ENCODE peak calls at places on chromosomes 5 and 9, in nine cellular contexts. P is activated CD4-positive, alpha-beta T cell treated with anti-CD3 and anti-CD28 coated beads for 24 hours; C is retina; N is left kidney; Y is endothelial cell of umbilical vein; I is germinal center; S is iPS DF 19.7; H is EL; E is stimulated activated CD4-positive, alpha-beta T cell treated with anti-CD3 and anti-CD28 coated beads, Interleukin-4, amount 100 ng/mL, for 24 hours. W is an unnamed sample.

GRCh38 chr9:132311978-132312377 is 42.8 kb downstream of the SETX start:
- DNase-seq in P (no peak), H (no peak), I (no peak), C (no peak), N (no peak), E (no peak), Y (no peak), S (no peak), W (no peak)

GRCh38 chr5:41637424-41637823 is 127.0 kb upstream of the PLCXD3 start:
- DNase-seq in E (no peak), I (no peak), N (no peak), C (no peak), S (no peak), Y (no peak), P (no peak), H (peak; percentile 3), W (no peak)

GRCh38 chr9:127308559-127309429 is 44.2 kb downstream of the GARNL3 start:
- DNase-seq in I (no peak), S (no peak), E (no peak), H (peak; percentile 38), C (no peak), Y (no peak), N (no peak), P (no peak), W (no peak)

GRCh38 chr5:78755822-78756429 is 107.4 kb upstream of the LHFPL2 start:
- DNase-seq in S (no peak), E (no peak), H (no peak), I (no peak), N (peak; percentile 24), P (no peak), Y (no peak), C (no peak), W (no peak)

GRCh38 chr9:131500939-131501541 is 1.7 kb upstream of the POMT1 start:
- DNase-seq in H (peak; percentile 70), E (peak; percentile 62), Y (peak; percentile 8), N (no peak), P (no peak), C (no peak), S (no peak), I (no peak), W (no peak)

GRCh38 chr5:3590967-3591900 is 4.4 kb upstream of the IRX1 start:
- DNase-seq in I (no peak), N (peak; percentile 52), E (no peak), S (no peak), H (no peak), Y (no peak), C (peak; percentile 76), P (no peak), W (no peak)

GRCh38 chr9:125990186-125990792 is 243.1 kb downstream of the PBX3 start:
- DNase-seq in N (no peak), I (no peak), H (no peak), P (no peak), S (no peak), C (no peak), E (no peak), Y (no peak), W (no peak)

GRCh38 chr9:126151671-126152050 is 175.0 kb upstream of the MVB12B start:
- DNase-seq in N (peak; percentile 15), C (no peak), I (no peak), Y (no peak), P (no peak), E (no peak), S (no peak), H (no peak), W (no peak)

GRCh38 chr9:33623658-33624586 is 99.9 kb downstream of the ANKRD18B start:
- DNase-seq in I (peak; percentile 86), P (peak; percentile 55), E (peak; percentile 72), S (peak; percentile 60), C (peak; percentile 88), N (peak; percentile 84), Y (peak; percentile 77), H (peak; percentile 75), W (peak; percentile 57)

GRCh38 chr9:135038331-135038730 is 49.1 kb upstream of the OLFM1 start:
- DNase-seq in H (no peak), P (no peak), E (no peak), C (no peak), S (no peak), N (no peak), I (no peak), Y (no peak), W (no peak)

GRCh38 chr9:117343416-117343815 is 71.4 kb downstream of the ASTN2 start:
- DNase-seq in N (no peak), P (no peak), I (no peak), E (no peak), S (no peak), C (no peak), Y (no peak), H (peak; percentile 10), W (no peak)

W was measured in GM18507.